ENCODE peak calls at places on chromosomes 1 and 21, in ten cellular contexts. One of them, this sample, is unnamed.

GRCh38 chr1:25080294-25081209 is 150.5 kb upstream of the RUNX3 start:
- DNase-seq in heart right ventricle: no peak
- DNase-seq in stomach: no peak
- DNase-seq in progenitor cell of endocrine pancreas: no peak
- DNase-seq in T-helper 2 cell: no peak
- DNase-seq in stimulated activated CD8-positive, alpha-beta memory T cell treated with anti-CD3 and anti-CD28 coated beads, Interleukin-15, amount 100 ng/mL, for 1 hour: no peak
- DNase-seq in Daoy: no peak
- DNase-seq in AG04449: no peak
- DNase-seq in mesothelial cell of epicardium: no peak
- DNase-seq in stromal cell of bone marrow: no peak
- DNase-seq in this sample: peak; percentile 36

GRCh38 chr1:209895709-209896108 is 42.3 kb upstream of the SYT14 start:
- DNase-seq in Daoy: peak; percentile 86
- DNase-seq in T-helper 2 cell: no peak
- DNase-seq in progenitor cell of endocrine pancreas: no peak
- DNase-seq in stimulated activated CD8-positive, alpha-beta memory T cell treated with anti-CD3 and anti-CD28 coated beads, Interleukin-15, amount 100 ng/mL, for 1 hour: no peak
- DNase-seq in stomach: no peak
- DNase-seq in heart right ventricle: no peak
- DNase-seq in mesothelial cell of epicardium: no peak
- DNase-seq in stromal cell of bone marrow: peak; percentile 36
- DNase-seq in AG04449: no peak
- DNase-seq in this sample: no peak

GRCh38 chr1:27887215-27888035 is 15.1 kb downstream of the THEMIS2 start:
- DNase-seq in T-helper 2 cell: peak; percentile 71
- DNase-seq in AG04449: no peak
- DNase-seq in mesothelial cell of epicardium: no peak
- DNase-seq in stomach: no peak
- DNase-seq in progenitor cell of endocrine pancreas: no peak
- DNase-seq in Daoy: no peak
- DNase-seq in stimulated activated CD8-positive, alpha-beta memory T cell treated with anti-CD3 and anti-CD28 coated beads, Interleukin-15, amount 100 ng/mL, for 1 hour: no peak
- DNase-seq in stromal cell of bone marrow: no peak
- DNase-seq in heart right ventricle: no peak
- DNase-seq in this sample: peak; percentile 61

GRCh38 chr1:237931631-237932030 is 40.9 kb upstream of the ZP4 start:
- DNase-seq in heart right ventricle: no peak
- DNase-seq in mesothelial cell of epicardium: no peak
- DNase-seq in stomach: no peak
- DNase-seq in AG04449: no peak
- DNase-seq in stromal cell of bone marrow: no peak
- DNase-seq in stimulated activated CD8-positive, alpha-beta memory T cell treated with anti-CD3 and anti-CD28 coated beads, Interleukin-15, amount 100 ng/mL, for 1 hour: no peak
- DNase-seq in T-helper 2 cell: no peak
- DNase-seq in Daoy: no peak
- DNase-seq in progenitor cell of endocrine pancreas: no peak
- DNase-seq in this sample: no peak

GRCh38 chr1:172956871-172957270 is 93.9 kb downstream of the TNFSF18 start:
- DNase-seq in AG04449: no peak
- DNase-seq in stimulated activated CD8-positive, alpha-beta memory T cell treated with anti-CD3 and anti-CD28 coated beads, Interleukin-15, amount 100 ng/mL, for 1 hour: no peak
- DNase-seq in progenitor cell of endocrine pancreas: no peak
- DNase-seq in T-helper 2 cell: no peak
- DNase-seq in stromal cell of bone marrow: no peak
- DNase-seq in mesothelial cell of epicardium: no peak
- DNase-seq in heart right ventricle: no peak
- DNase-seq in Daoy: no peak
- DNase-seq in stomach: no peak
- DNase-seq in this sample: no peak

GRCh38 chr1:193707271-193708015 is 521.0 kb upstream of the B3GALT2 start:
- DNase-seq in T-helper 2 cell: no peak
- DNase-seq in stromal cell of bone marrow: no peak
- DNase-seq in stomach: no peak
- DNase-seq in AG04449: no peak
- DNase-seq in Daoy: peak; percentile 14
- DNase-seq in heart right ventricle: no peak
- DNase-seq in mesothelial cell of epicardium: no peak
- DNase-seq in progenitor cell of endocrine pancreas: no peak
- DNase-seq in stimulated activated CD8-positive, alpha-beta memory T cell treated with anti-CD3 and anti-CD28 coated beads, Interleukin-15, amount 100 ng/mL, for 1 hour: no peak
- DNase-seq in this sample: no peak

GRCh38 chr1:182340233-182341058 is 51.1 kb downstream of the GLUL start:
- DNase-seq in AG04449: no peak
- DNase-seq in Daoy: peak; percentile 62
- DNase-seq in mesothelial cell of epicardium: no peak
- DNase-seq in heart right ventricle: no peak
- DNase-seq in stromal cell of bone marrow: peak; percentile 8
- DNase-seq in progenitor cell of endocrine pancreas: no peak
- DNase-seq in stimulated activated CD8-positive, alpha-beta memory T cell treated with anti-CD3 and anti-CD28 coated beads, Interleukin-15, amount 100 ng/mL, for 1 hour: no peak
- DNase-seq in T-helper 2 cell: no peak
- DNase-seq in stomach: no peak
- DNase-seq in this sample: peak; percentile 66

GRCh38 chr1:237794071-237794470 is 96.7 kb downstream of the ZP4 start:
- DNase-seq in mesothelial cell of epicardium: no peak
- DNase-seq in stromal cell of bone marrow: no peak
- DNase-seq in stomach: no peak
- DNase-seq in AG04449: no peak
- DNase-seq in Daoy: peak; percentile 29
- DNase-seq in stimulated activated CD8-positive, alpha-beta memory T cell treated with anti-CD3 and anti-CD28 coated beads, Interleukin-15, amount 100 ng/mL, for 1 hour: no peak
- DNase-seq in T-helper 2 cell: no peak
- DNase-seq in heart right ventricle: no peak
- DNase-seq in progenitor cell of endocrine pancreas: no peak
- DNase-seq in this sample: no peak

GRCh38 chr21:34812510-34813265 is 143.9 kb downstream of the CLIC6 start:
- DNase-seq in mesothelial cell of epicardium: no peak
- DNase-seq in T-helper 2 cell: no peak
- DNase-seq in stimulated activated CD8-positive, alpha-beta memory T cell treated with anti-CD3 and anti-CD28 coated beads, Interleukin-15, amount 100 ng/mL, for 1 hour: no peak
- DNase-seq in stromal cell of bone marrow: peak; percentile 81
- DNase-seq in Daoy: peak; percentile 88
- DNase-seq in heart right ventricle: no peak
- DNase-seq in stomach: no peak
- DNase-seq in AG04449: peak; percentile 98
- DNase-seq in progenitor cell of endocrine pancreas: no peak
- DNase-seq in this sample: no peak

GRCh38 chr1:91020967-91021685 is 709 bp downstream of the ZNF644 start:
- DNase-seq in T-helper 2 cell: peak; percentile 72
- DNase-seq in AG04449: no peak
- DNase-seq in Daoy: peak; percentile 91
- DNase-seq in stomach: peak; percentile 69
- DNase-seq in progenitor cell of endocrine pancreas: peak; percentile 73
- DNase-seq in stromal cell of bone marrow: peak; percentile 53
- DNase-seq in stimulated activated CD8-positive, alpha-beta memory T cell treated with anti-CD3 and anti-CD28 coated beads, Interleukin-15, amount 100 ng/mL, for 1 hour: peak; percentile 35
- DNase-seq in mesothelial cell of epicardium: peak; percentile 65
- DNase-seq in heart right ventricle: peak; percentile 54
- DNase-seq in this sample: peak; percentile 87

GRCh38 chr1:47225430-47226100 is 6.5 kb downstream of the TAL1 start:
- DNase-seq in AG04449: no peak
- DNase-seq in stimulated activated CD8-positive, alpha-beta memory T cell treated with anti-CD3 and anti-CD28 coated beads, Interleukin-15, amount 100 ng/mL, for 1 hour: no peak
- DNase-seq in heart right ventricle: no peak
- DNase-seq in Daoy: peak; percentile 22
- DNase-seq in T-helper 2 cell: no peak
- DNase-seq in progenitor cell of endocrine pancreas: no peak
- DNase-seq in mesothelial cell of epicardium: no peak
- DNase-seq in stomach: no peak
- DNase-seq in stromal cell of bone marrow: no peak
- DNase-seq in this sample: no peak

GRCh38 chr1:29946057-29946456 is 709.7 kb downstream of the PTPRU start:
- DNase-seq in stomach: no peak
- DNase-seq in stimulated activated CD8-positive, alpha-beta memory T cell treated with anti-CD3 and anti-CD28 coated beads, Interleukin-15, amount 100 ng/mL, for 1 hour: no peak
- DNase-seq in stromal cell of bone marrow: no peak
- DNase-seq in T-helper 2 cell: no peak
- DNase-seq in mesothelial cell of epicardium: no peak
- DNase-seq in Daoy: no peak
- DNase-seq in heart right ventricle: no peak
- DNase-seq in AG04449: no peak
- DNase-seq in progenitor cell of endocrine pancreas: no peak
- DNase-seq in this sample: no peak

GRCh38 chr1:17187065-17187464 is 17.9 kb upstream of the PADI1 start:
- DNase-seq in T-helper 2 cell: no peak
- DNase-seq in stromal cell of bone marrow: no peak
- DNase-seq in stomach: no peak
- DNase-seq in heart right ventricle: no peak
- DNase-seq in progenitor cell of endocrine pancreas: no peak
- DNase-seq in Daoy: no peak
- DNase-seq in AG04449: no peak
- DNase-seq in mesothelial cell of epicardium: no peak
- DNase-seq in stimulated activated CD8-positive, alpha-beta memory T cell treated with anti-CD3 and anti-CD28 coated beads, Interleukin-15, amount 100 ng/mL, for 1 hour: no peak
- DNase-seq in this sample: peak; percentile 10

GRCh38 chr1:232678185-232678886 is 48.4 kb upstream of the SIPA1L2 start:
- DNase-seq in stomach: peak; percentile 71
- DNase-seq in heart right ventricle: no peak
- DNase-seq in progenitor cell of endocrine pancreas: no peak
- DNase-seq in stimulated activated CD8-positive, alpha-beta memory T cell treated with anti-CD3 and anti-CD28 coated beads, Interleukin-15, amount 100 ng/mL, for 1 hour: no peak
- DNase-seq in AG04449: no peak
- DNase-seq in mesothelial cell of epicardium: no peak
- DNase-seq in T-helper 2 cell: no peak
- DNase-seq in Daoy: peak; percentile 67
- DNase-seq in stromal cell of bone marrow: no peak
- DNase-seq in this sample: no peak

GRCh38 chr1:6185151-6185550 is 5.0 kb upstream of the CHD5 start:
- DNase-seq in T-helper 2 cell: no peak
- DNase-seq in heart right ventricle: no peak
- DNase-seq in stomach: no peak
- DNase-seq in stimulated activated CD8-positive, alpha-beta memory T cell treated with anti-CD3 and anti-CD28 coated beads, Interleukin-15, amount 100 ng/mL, for 1 hour: no peak
- DNase-seq in Daoy: no peak
- DNase-seq in stromal cell of bone marrow: no peak
- DNase-seq in mesothelial cell of epicardium: no peak
- DNase-seq in progenitor cell of endocrine pancreas: no peak
- DNase-seq in AG04449: peak; percentile 68
- DNase-seq in this sample: no peak

GRCh38 chr1:8412183-8412831 is 94.4 kb downstream of the SLC45A1 start:
- DNase-seq in AG04449: peak; percentile 67
- DNase-seq in heart right ventricle: peak; percentile 29
- DNase-seq in Daoy: peak; percentile 53
- DNase-seq in T-helper 2 cell: no peak
- DNase-seq in progenitor cell of endocrine pancreas: no peak
- DNase-seq in mesothelial cell of epicardium: no peak
- DNase-seq in stomach: no peak
- DNase-seq in stimulated activated CD8-positive, alpha-beta memory T cell treated with anti-CD3 and anti-CD28 coated beads, Interleukin-15, amount 100 ng/mL, for 1 hour: no peak
- DNase-seq in stromal cell of bone marrow: peak; percentile 84
- DNase-seq in this sample: peak; percentile 90

GRCh38 chr1:21857840-21858670 is 46.0 kb downstream of the LDLRAD2 start:
- DNase-seq in progenitor cell of endocrine pancreas: no peak
- DNase-seq in AG04449: no peak
- DNase-seq in stromal cell of bone marrow: no peak
- DNase-seq in mesothelial cell of epicardium: no peak
- DNase-seq in heart right ventricle: no peak
- DNase-seq in Daoy: no peak
- DNase-seq in stomach: no peak
- DNase-seq in T-helper 2 cell: no peak
- DNase-seq in stimulated activated CD8-positive, alpha-beta memory T cell treated with anti-CD3 and anti-CD28 coated beads, Interleukin-15, amount 100 ng/mL, for 1 hour: no peak
- DNase-seq in this sample: no peak

This sample was measured in sigmoid colon.